ENCODE peak calls at places on chromosomes 3 and 15, in four cellular contexts. One of them, this sample, is unnamed.
A peak's percentile ranks its signal among the peaks of the same experiment; 100 is the strongest.

GRCh38 chr3:107775958-107776357 is 253.2 kb downstream of the BBX start:
- DNase-seq in mesothelial cell of epicardium: no peak
- DNase-seq in AG09309: no peak
- DNase-seq in adrenal gland: no peak
- DNase-seq in this sample: no peak

GRCh38 chr3:34106879-34107278 is 308.4 kb downstream of the PDCD6IP start:
- DNase-seq in mesothelial cell of epicardium: no peak
- DNase-seq in AG09309: no peak
- DNase-seq in adrenal gland: no peak
- DNase-seq in this sample: peak; percentile 44

GRCh38 chr3:71066849-71067261 is 516.7 kb downstream of the FOXP1 start:
- DNase-seq in mesothelial cell of epicardium: no peak
- DNase-seq in AG09309: no peak
- DNase-seq in adrenal gland: no peak
- DNase-seq in this sample: no peak

GRCh38 chr15:42994546-42994945 is 74.0 kb upstream of the TTBK2 start:
- DNase-seq in mesothelial cell of epicardium: no peak
- DNase-seq in AG09309: peak; percentile 5
- DNase-seq in adrenal gland: no peak
- DNase-seq in this sample: no peak

GRCh38 chr3:139534444-139534812 is 5.1 kb downstream of the RBP1 start:
- DNase-seq in mesothelial cell of epicardium: no peak
- DNase-seq in AG09309: peak; percentile 50
- DNase-seq in adrenal gland: peak; percentile 69
- DNase-seq in this sample: no peak

GRCh38 chr3:146313411-146314111 is 62.7 kb upstream of the PLSCR4 start:
- DNase-seq in mesothelial cell of epicardium: no peak
- DNase-seq in AG09309: peak; percentile 67
- DNase-seq in adrenal gland: no peak
- DNase-seq in this sample: no peak

GRCh38 chr3:144942501-144943197 is 971.0 kb downstream of the DIPK2A start:
- DNase-seq in mesothelial cell of epicardium: no peak
- DNase-seq in AG09309: no peak
- DNase-seq in adrenal gland: no peak
- DNase-seq in this sample: no peak

GRCh38 chr3:165130709-165131108 is 52.4 kb upstream of the SI start:
- DNase-seq in mesothelial cell of epicardium: no peak
- DNase-seq in AG09309: no peak
- DNase-seq in adrenal gland: no peak
- DNase-seq in this sample: no peak

GRCh38 chr3:53570709-53571108 is 76.3 kb downstream of the CACNA1D start:
- DNase-seq in mesothelial cell of epicardium: no peak
- DNase-seq in AG09309: no peak
- DNase-seq in adrenal gland: peak; percentile 75
- DNase-seq in this sample: no peak

GRCh38 chr15:66952756-66953522 is 112.5 kb upstream of the SMAD3 start:
- DNase-seq in mesothelial cell of epicardium: no peak
- DNase-seq in AG09309: no peak
- DNase-seq in adrenal gland: no peak
- DNase-seq in this sample: no peak

GRCh38 chr3:23675010-23675409 is 130.7 kb upstream of the UBE2E1 start:
- DNase-seq in mesothelial cell of epicardium: no peak
- DNase-seq in AG09309: no peak
- DNase-seq in adrenal gland: no peak
- DNase-seq in this sample: no peak

GRCh38 chr3:160485931-160486330 is 36.3 kb upstream of the TRIM59 start:
- DNase-seq in mesothelial cell of epicardium: no peak
- DNase-seq in AG09309: no peak
- DNase-seq in adrenal gland: no peak
- DNase-seq in this sample: no peak

GRCh38 chr3:14279706-14280061 is 101.1 kb downstream of the LSM3 start:
- DNase-seq in mesothelial cell of epicardium: no peak
- DNase-seq in AG09309: no peak
- DNase-seq in adrenal gland: no peak
- DNase-seq in this sample: no peak

DNA sequence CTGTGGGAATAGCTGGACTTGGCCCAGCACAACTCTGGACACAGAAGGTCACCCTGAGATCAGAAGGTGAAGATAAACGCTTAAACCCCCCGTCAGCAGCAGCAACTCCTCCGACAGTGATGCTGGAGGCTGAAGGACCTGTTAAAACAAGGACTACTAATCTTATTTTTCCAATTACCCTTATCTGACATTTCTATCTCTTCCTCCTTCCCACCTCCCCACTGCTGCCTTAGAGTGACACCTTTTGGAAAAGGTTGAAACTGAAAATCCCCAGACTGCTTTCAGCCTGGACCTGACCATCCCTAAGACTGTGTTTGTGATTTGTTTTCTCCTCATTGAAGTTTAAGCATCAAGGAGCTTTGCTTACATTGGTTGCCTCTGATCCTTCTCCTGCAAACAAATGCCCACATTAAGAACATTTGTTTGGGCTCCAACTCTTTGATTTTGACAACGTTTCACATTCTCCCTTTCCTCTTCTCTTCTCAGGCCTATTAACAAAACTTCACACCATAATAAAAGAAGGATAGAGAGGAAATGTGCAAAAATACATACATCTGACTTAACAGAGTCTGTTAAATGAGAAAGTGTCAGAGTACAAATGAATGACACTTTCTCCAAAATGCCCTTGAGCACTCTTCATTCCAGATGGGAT is 410.6 kb upstream of the WNT5A start:
- DNase-seq in mesothelial cell of epicardium: no peak
- DNase-seq in AG09309: no peak
- DNase-seq in adrenal gland: no peak
- DNase-seq in this sample: no peak
- TF ChIP-seq CTCF in mesothelial cell of epicardium: no peak
- TF ChIP-seq CTCF in AG09309: peak; percentile 47
- TF ChIP-seq CTCF in adrenal gland: no peak
- TF ChIP-seq CTCF in this sample: peak; percentile 53

GRCh38 chr3:47799733-47800132 is 3.2 kb upstream of the DHX30 start:
- DNase-seq in mesothelial cell of epicardium: no peak
- DNase-seq in AG09309: no peak
- DNase-seq in adrenal gland: no peak
- DNase-seq in this sample: no peak
- TF ChIP-seq CTCF in mesothelial cell of epicardium: peak; percentile 28
- TF ChIP-seq CTCF in AG09309: peak; percentile 39
- TF ChIP-seq CTCF in adrenal gland: peak; percentile 11
- TF ChIP-seq CTCF in this sample: peak; percentile 39

GRCh38 chr3:40258555-40258954 is 51.0 kb upstream of the EIF1B start:
- DNase-seq in mesothelial cell of epicardium: no peak
- DNase-seq in AG09309: peak; percentile 13
- DNase-seq in adrenal gland: no peak
- DNase-seq in this sample: no peak
- TF ChIP-seq CTCF in mesothelial cell of epicardium: no peak
- TF ChIP-seq CTCF in AG09309: no peak
- TF ChIP-seq CTCF in adrenal gland: no peak
- TF ChIP-seq CTCF in this sample: no peak

DNA sequence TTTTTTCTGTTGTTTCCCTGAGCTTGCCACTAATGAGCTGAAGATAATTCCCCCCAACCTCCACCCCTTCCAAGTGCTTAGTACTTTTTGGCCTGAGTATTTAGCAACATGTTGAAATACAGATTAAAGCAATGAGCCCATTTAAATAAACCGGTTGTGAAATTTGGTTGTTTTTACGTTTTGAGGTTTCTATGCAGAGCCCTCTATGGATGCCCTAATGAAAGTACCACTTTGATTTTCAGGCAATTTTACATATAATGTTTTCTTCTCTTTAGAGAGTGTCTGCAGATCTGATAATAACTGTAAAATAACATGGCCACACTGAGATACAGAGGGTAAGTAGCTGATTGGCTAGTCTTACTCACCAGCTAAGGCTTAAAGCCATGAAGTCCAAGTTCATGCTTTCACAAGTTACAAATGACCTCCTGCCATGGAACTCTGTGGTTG is 139.4 kb upstream of the SLC7A14 start:
- DNase-seq in mesothelial cell of epicardium: no peak
- DNase-seq in AG09309: no peak
- DNase-seq in adrenal gland: no peak
- DNase-seq in this sample: no peak
- TF ChIP-seq CTCF in mesothelial cell of epicardium: no peak
- TF ChIP-seq CTCF in AG09309: no peak
- TF ChIP-seq CTCF in adrenal gland: no peak
- TF ChIP-seq CTCF in this sample: no peak